ENCODE peak calls at places on chromosome 16, in nine cellular contexts. One of them, this sample, is unnamed.

GRCh38 chr16:88754912-88755744 is 29.9 kb downstream of the PIEZO1 start:
- DNase-seq in K562: no peak
- DNase-seq in H1: no peak
- DNase-seq in ovary: no peak
- DNase-seq in SK-N-SH: peak; percentile 84
- DNase-seq in A549: no peak
- DNase-seq in transverse colon: no peak
- DNase-seq in tibial nerve: no peak
- DNase-seq in stomach: no peak
- DNase-seq in this sample: no peak

GRCh38 chr16:50282010-50282538 is 15.7 kb downstream of the ADCY7 start:
- DNase-seq in A549: no peak
- DNase-seq in SK-N-SH: no peak
- DNase-seq in ovary: no peak
- DNase-seq in K562: peak; percentile 52
- DNase-seq in H1: no peak
- DNase-seq in transverse colon: peak; percentile 84
- DNase-seq in tibial nerve: no peak
- DNase-seq in stomach: peak; percentile 69
- DNase-seq in this sample: peak; percentile 82

GRCh38 chr16:22189473-22190168 is 16.5 kb upstream of the EEF2K start:
- DNase-seq in tibial nerve: peak; percentile 48
- DNase-seq in transverse colon: peak; percentile 92
- DNase-seq in H1: no peak
- DNase-seq in SK-N-SH: peak; percentile 55
- DNase-seq in ovary: peak; percentile 60
- DNase-seq in A549: no peak
- DNase-seq in stomach: peak; percentile 88
- DNase-seq in K562: no peak
- DNase-seq in this sample: peak; percentile 86

GRCh38 chr16:30846649-30847402 is 47.1 kb downstream of the BCL7C start:
- DNase-seq in stomach: no peak
- DNase-seq in K562: no peak
- DNase-seq in H1: no peak
- DNase-seq in tibial nerve: no peak
- DNase-seq in ovary: no peak
- DNase-seq in SK-N-SH: no peak
- DNase-seq in A549: no peak
- DNase-seq in transverse colon: no peak
- DNase-seq in this sample: no peak

GRCh38 chr16:879986-880385 is 79.5 kb upstream of the GNG13 start:
- DNase-seq in tibial nerve: no peak
- DNase-seq in transverse colon: no peak
- DNase-seq in H1: no peak
- DNase-seq in A549: no peak
- DNase-seq in ovary: no peak
- DNase-seq in K562: no peak
- DNase-seq in stomach: no peak
- DNase-seq in SK-N-SH: no peak
- DNase-seq in this sample: peak; percentile 46

GRCh38 chr16:54067317-54068065 is 219.1 kb downstream of the IRX3 start:
- DNase-seq in tibial nerve: no peak
- DNase-seq in ovary: no peak
- DNase-seq in H1: no peak
- DNase-seq in transverse colon: no peak
- DNase-seq in K562: no peak
- DNase-seq in stomach: no peak
- DNase-seq in SK-N-SH: no peak
- DNase-seq in A549: no peak
- DNase-seq in this sample: no peak

GRCh38 chr16:424033-424622 is 1.3 kb upstream of the RAB11FIP3 start:
- DNase-seq in H1: no peak
- DNase-seq in K562: no peak
- DNase-seq in tibial nerve: peak; percentile 40
- DNase-seq in transverse colon: peak; percentile 60
- DNase-seq in SK-N-SH: no peak
- DNase-seq in A549: peak; percentile 64
- DNase-seq in ovary: peak; percentile 79
- DNase-seq in stomach: peak; percentile 35
- DNase-seq in this sample: peak; percentile 96

GRCh38 chr16:84323626-84324025 is 28.9 kb downstream of the WFDC1 start:
- DNase-seq in SK-N-SH: no peak
- DNase-seq in K562: no peak
- DNase-seq in transverse colon: no peak
- DNase-seq in H1: no peak
- DNase-seq in A549: no peak
- DNase-seq in ovary: no peak
- DNase-seq in tibial nerve: no peak
- DNase-seq in stomach: no peak
- DNase-seq in this sample: peak; percentile 27

GRCh38 chr16:47731252-47731651 is 270.1 kb downstream of the PHKB start:
- DNase-seq in SK-N-SH: no peak
- DNase-seq in H1: no peak
- DNase-seq in ovary: no peak
- DNase-seq in stomach: no peak
- DNase-seq in K562: no peak
- DNase-seq in A549: no peak
- DNase-seq in tibial nerve: no peak
- DNase-seq in transverse colon: no peak
- DNase-seq in this sample: no peak

GRCh38 chr16:74771656-74772315 is 2.8 kb downstream of the FA2H start:
- DNase-seq in tibial nerve: no peak
- DNase-seq in A549: no peak
- DNase-seq in K562: no peak
- DNase-seq in transverse colon: no peak
- DNase-seq in stomach: no peak
- DNase-seq in ovary: no peak
- DNase-seq in SK-N-SH: no peak
- DNase-seq in H1: no peak
- DNase-seq in this sample: no peak

GRCh38 chr16:11072420-11073153 is 128.2 kb downstream of the CLEC16A start:
- DNase-seq in ovary: no peak
- DNase-seq in tibial nerve: no peak
- DNase-seq in A549: no peak
- DNase-seq in stomach: no peak
- DNase-seq in H1: no peak
- DNase-seq in transverse colon: no peak
- DNase-seq in SK-N-SH: no peak
- DNase-seq in K562: peak; percentile 79
- DNase-seq in this sample: no peak

GRCh38 chr16:71426069-71426879 is 15.6 kb downstream of the TLE7 start:
- DNase-seq in A549: peak; percentile 98
- DNase-seq in SK-N-SH: peak; percentile 69
- DNase-seq in ovary: peak; percentile 25
- DNase-seq in transverse colon: peak; percentile 23
- DNase-seq in K562: peak; percentile 70
- DNase-seq in H1: peak; percentile 99
- DNase-seq in tibial nerve: no peak
- DNase-seq in stomach: no peak
- DNase-seq in this sample: no peak

GRCh38 chr16:62036101-62036806 is at the start of gene CDH8:
- DNase-seq in stomach: no peak
- DNase-seq in A549: no peak
- DNase-seq in ovary: peak; percentile 8
- DNase-seq in H1: peak; percentile 82
- DNase-seq in transverse colon: no peak
- DNase-seq in K562: no peak
- DNase-seq in tibial nerve: no peak
- DNase-seq in SK-N-SH: peak; percentile 22
- DNase-seq in this sample: no peak

GRCh38 chr16:72711823-72712222 is 336.1 kb downstream of the ZFHX3 start:
- DNase-seq in ovary: no peak
- DNase-seq in tibial nerve: no peak
- DNase-seq in H1: no peak
- DNase-seq in A549: no peak
- DNase-seq in SK-N-SH: no peak
- DNase-seq in K562: no peak
- DNase-seq in stomach: no peak
- DNase-seq in transverse colon: no peak
- DNase-seq in this sample: no peak

GRCh38 chr16:71201054-71201453 is 29.5 kb downstream of the HYDIN start:
- DNase-seq in ovary: no peak
- DNase-seq in transverse colon: no peak
- DNase-seq in stomach: no peak
- DNase-seq in A549: no peak
- DNase-seq in tibial nerve: no peak
- DNase-seq in K562: no peak
- DNase-seq in H1: no peak
- DNase-seq in SK-N-SH: no peak
- DNase-seq in this sample: no peak

GRCh38 chr16:87966685-87967185 is 15.5 kb downstream of the BANP start:
- DNase-seq in transverse colon: peak; percentile 45
- DNase-seq in K562: no peak
- DNase-seq in SK-N-SH: no peak
- DNase-seq in H1: no peak
- DNase-seq in ovary: no peak
- DNase-seq in stomach: peak; percentile 68
- DNase-seq in A549: no peak
- DNase-seq in tibial nerve: no peak
- DNase-seq in this sample: peak; percentile 73

GRCh38 chr16:89798832-89799370 is 17.5 kb downstream of the FANCA start:
- DNase-seq in A549: no peak
- DNase-seq in stomach: no peak
- DNase-seq in H1: no peak
- DNase-seq in ovary: no peak
- DNase-seq in SK-N-SH: peak; percentile 83
- DNase-seq in tibial nerve: no peak
- DNase-seq in transverse colon: no peak
- DNase-seq in K562: no peak
- DNase-seq in this sample: no peak

GRCh38 chr16:15610369-15610871 is 32.5 kb downstream of the MARF1 start:
- DNase-seq in A549: no peak
- DNase-seq in transverse colon: no peak
- DNase-seq in K562: no peak
- DNase-seq in stomach: no peak
- DNase-seq in H1: no peak
- DNase-seq in ovary: no peak
- DNase-seq in tibial nerve: no peak
- DNase-seq in SK-N-SH: no peak
- DNase-seq in this sample: no peak
- H3K4me1 ChIP-seq in A549: peaks cover 4% of the 10 kb centered on the region
- H3K4me1 ChIP-seq in transverse colon: peaks cover 3% of the 10 kb centered on the region
- H3K4me1 ChIP-seq in K562: no peaks in the 10 kb centered on the region
- H3K4me1 ChIP-seq in stomach: no peaks in the 10 kb centered on the region
- H3K4me1 ChIP-seq in H1: no peaks in the 10 kb centered on the region
- H3K4me1 ChIP-seq in ovary: no peaks in the 10 kb centered on the region
- H3K4me1 ChIP-seq in tibial nerve: no peaks in the 10 kb centered on the region
- H3K4me1 ChIP-seq in SK-N-SH: no peaks in the 10 kb centered on the region
- H3K4me1 ChIP-seq in this sample: no peaks in the 10 kb centered on the region

DNA sequence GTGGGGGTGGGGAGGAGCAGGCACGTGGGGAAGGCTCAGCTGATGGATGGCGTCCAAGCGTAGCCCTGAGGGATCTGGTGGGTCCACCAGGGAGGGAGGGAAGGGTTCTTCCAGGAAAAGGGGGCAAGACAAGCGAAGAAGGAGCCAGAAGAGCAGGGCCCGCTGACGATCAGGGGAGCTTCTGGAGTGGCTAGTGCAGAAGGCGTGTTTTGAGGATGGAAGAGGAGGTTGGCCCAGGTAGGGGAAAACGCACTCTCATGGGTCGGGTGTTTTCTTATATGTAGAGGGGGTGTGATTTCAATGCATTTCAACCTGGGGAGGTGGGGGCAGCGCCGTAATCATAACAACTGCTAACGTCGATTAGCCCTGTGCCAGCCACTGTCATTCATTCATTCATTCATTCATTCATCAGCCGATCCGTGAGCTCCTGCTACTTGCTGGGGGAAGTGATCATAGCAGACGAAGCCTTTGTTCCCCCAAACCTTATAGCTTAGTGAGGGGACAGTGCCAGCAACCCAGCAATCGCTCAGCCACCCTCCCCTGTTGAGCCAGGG is 106.7 kb upstream of the GSE1 start:
- DNase-seq in K562: no peak
- DNase-seq in A549: no peak
- DNase-seq in H1: no peak
- DNase-seq in tibial nerve: no peak
- DNase-seq in transverse colon: no peak
- DNase-seq in ovary: no peak
- DNase-seq in SK-N-SH: no peak
- DNase-seq in stomach: no peak
- DNase-seq in this sample: no peak
- H3K27ac ChIP-seq in K562: no peak overlapping the region
- H3K27ac ChIP-seq in A549: no peak overlapping the region
- H3K27ac ChIP-seq in H1: no peak overlapping the region
- H3K27ac ChIP-seq in tibial nerve: no peak overlapping the region
- H3K27ac ChIP-seq in transverse colon: no peak overlapping the region
- H3K27ac ChIP-seq in ovary: no peak overlapping the region
- H3K27ac ChIP-seq in SK-N-SH: no peak overlapping the region
- H3K27ac ChIP-seq in stomach: no peak overlapping the region
- H3K27ac ChIP-seq in this sample: no peak overlapping the region

DNA sequence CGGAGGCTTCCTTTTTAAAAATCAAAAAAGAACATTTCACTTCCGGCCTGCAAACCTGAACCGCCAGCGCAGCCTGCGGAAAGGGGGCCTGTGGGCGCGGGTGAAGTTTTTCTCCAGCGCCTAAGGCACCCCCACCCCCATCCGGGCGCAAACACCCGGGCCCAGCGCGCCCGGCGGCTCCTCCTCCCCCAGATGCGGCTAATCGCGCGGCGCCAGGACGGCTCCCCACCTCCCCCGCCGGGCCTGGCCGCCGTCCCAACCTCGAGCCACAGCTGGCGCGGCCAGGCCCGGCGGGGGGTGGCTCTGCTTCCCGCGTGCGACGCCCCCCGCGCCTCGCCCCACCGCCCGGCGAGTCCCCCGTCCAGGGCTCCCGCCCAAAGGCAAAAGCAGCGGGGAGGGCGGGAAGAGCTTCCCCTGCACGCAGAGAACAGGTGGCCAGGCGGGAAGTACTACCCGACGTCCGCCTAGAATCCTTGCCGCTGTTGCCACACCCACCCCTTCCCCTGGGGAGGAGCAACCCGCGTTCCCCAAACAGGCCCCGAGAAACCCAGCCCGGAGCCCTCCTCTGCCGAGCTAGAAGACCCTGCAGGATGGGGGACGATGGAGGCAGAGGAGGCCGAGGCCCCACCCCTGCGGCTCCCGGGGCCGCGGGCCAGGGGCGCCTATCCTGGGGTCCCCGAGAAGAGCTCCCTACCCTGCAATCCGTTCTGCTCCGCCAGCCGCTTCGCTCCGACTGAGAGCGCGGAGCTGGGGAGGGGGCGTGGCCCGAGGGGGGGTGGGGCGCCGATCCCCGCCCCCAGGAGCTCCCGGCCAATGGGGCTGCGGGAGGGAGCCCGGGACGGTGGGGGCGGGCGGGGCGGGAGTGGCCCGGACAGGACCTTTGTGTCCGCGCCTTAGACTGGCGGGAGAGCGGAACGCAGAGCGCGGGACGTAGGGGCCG is at the start of gene CARHSP1:
- DNase-seq in ovary: peak; percentile 85
- DNase-seq in H1: peak; percentile 88
- DNase-seq in K562: peak; percentile 95
- DNase-seq in SK-N-SH: peak; percentile 99
- DNase-seq in A549: peak; percentile 91
- DNase-seq in transverse colon: peak; percentile 90
- DNase-seq in tibial nerve: peak; percentile 73
- DNase-seq in stomach: peak; percentile 89
- DNase-seq in this sample: peak; percentile 93
- TF ChIP-seq EP300 in ovary: no peak
- TF ChIP-seq EP300 in H1: no peak
- TF ChIP-seq EP300 in K562: peak; percentile 78
- TF ChIP-seq EP300 in SK-N-SH: no peak
- TF ChIP-seq EP300 in A549: no peak
- TF ChIP-seq EP300 in transverse colon: no peak
- TF ChIP-seq EP300 in tibial nerve: no peak
- TF ChIP-seq EP300 in stomach: no peak
- TF ChIP-seq EP300 in this sample: no peak

GRCh38 chr16:17362946-17363345 is 107.8 kb downstream of the XYLT1 start:
- DNase-seq in SK-N-SH: no peak
- DNase-seq in H1: no peak
- DNase-seq in K562: no peak
- DNase-seq in ovary: no peak
- DNase-seq in transverse colon: no peak
- DNase-seq in tibial nerve: no peak
- DNase-seq in stomach: no peak
- DNase-seq in A549: no peak
- DNase-seq in this sample: no peak
- H3K4me1 ChIP-seq in SK-N-SH: peaks cover 59% of the 10 kb centered on the region
- H3K4me1 ChIP-seq in H1: peaks cover 7% of the 10 kb centered on the region
- H3K4me1 ChIP-seq in K562: no peaks in the 10 kb centered on the region
- H3K4me1 ChIP-seq in ovary: peaks cover 11% of the 10 kb centered on the region
- H3K4me1 ChIP-seq in transverse colon: peaks cover 75% of the 10 kb centered on the region
- H3K4me1 ChIP-seq in tibial nerve: peaks cover 45% of the 10 kb centered on the region
- H3K4me1 ChIP-seq in stomach: peaks cover 87% of the 10 kb centered on the region
- H3K4me1 ChIP-seq in A549: no peaks in the 10 kb centered on the region
- H3K4me1 ChIP-seq in this sample: no peaks in the 10 kb centered on the region

This sample was measured in sigmoid colon.